ENCODE peak calls at places on chromosomes 1 and 21, in six cellular contexts. D, T, K, O, A and M are unnamed samples.

GRCh38 chr1:31572323-31573104 is 3.8 kb upstream of the TINAGL1 start:
- DNase-seq in D (peak; percentile 58), T (no peak), K (no peak), O (no peak), A (no peak), M (no peak)

GRCh38 chr1:184409011-184409410 is 22.2 kb downstream of the C1orf21 start:
- DNase-seq in D (no peak), T (no peak), K (no peak), O (no peak), A (no peak), M (no peak)

GRCh38 chr1:68979891-68980290 is 483.0 kb upstream of the DEPDC1 start:
- DNase-seq in D (no peak), T (no peak), K (no peak), O (no peak), A (no peak), M (no peak)

GRCh38 chr1:231421971-231422797 is at the start of gene EGLN1:
- DNase-seq in D (peak; percentile 84), T (peak; percentile 83), K (peak; percentile 89), O (peak; percentile 89), A (peak; percentile 93), M (peak; percentile 82)

GRCh38 chr1:184143449-184143848 is 91.9 kb downstream of the TSEN15 start:
- DNase-seq in D (no peak), T (no peak), K (no peak), O (no peak), A (no peak), M (no peak)

GRCh38 chr1:151145158-151146071 is 1.0 kb downstream of the SEMA6C start:
- DNase-seq in D (no peak), T (no peak), K (no peak), O (peak; percentile 44), A (no peak), M (peak; percentile 76)

GRCh38 chr1:224722838-224723237 is 106.7 kb downstream of the CNIH3 start:
- DNase-seq in D (no peak), T (no peak), K (no peak), O (no peak), A (no peak), M (no peak)

GRCh38 chr1:200740291-200741212 is 1.9 kb downstream of the CAMSAP2 start:
- DNase-seq in D (no peak), T (no peak), K (no peak), O (no peak), A (no peak), M (no peak)

GRCh38 chr1:191711961-191712360 is 446.3 kb upstream of the RGS18 start:
- DNase-seq in D (no peak), T (no peak), K (no peak), O (no peak), A (no peak), M (no peak)

GRCh38 chr1:6245869-6246496 is 2.0 kb downstream of the HES3 start:
- DNase-seq in D (no peak), T (no peak), K (peak; percentile 41), O (no peak), A (peak; percentile 55), M (no peak)

GRCh38 chr1:31739281-31739853 is 24.8 kb downstream of the ADGRB2 start:
- DNase-seq in D (no peak), T (no peak), K (peak; percentile 72), O (no peak), A (no peak), M (no peak)

GRCh38 chr1:198556969-198557368 is 16.5 kb upstream of the ATP6V1G3 start:
- DNase-seq in D (peak; percentile 29), T (peak; percentile 15), K (peak; percentile 46), O (peak; percentile 26), A (no peak), M (peak; percentile 5)

GRCh38 chr1:225772323-225772768 is 5.3 kb upstream of the SRP9 start:
- DNase-seq in D (peak; percentile 88), T (peak; percentile 83), K (peak; percentile 89), O (peak; percentile 76), A (peak; percentile 90), M (peak; percentile 78)

GRCh38 chr1:112247971-112248370 is 148.0 kb upstream of the CTTNBP2NL start:
- DNase-seq in D (no peak), T (no peak), K (no peak), O (peak; percentile 52), A (no peak), M (no peak)

GRCh38 chr1:31405578-31406245 is 7.3 kb upstream of the SERINC2 start:
- DNase-seq in D (no peak), T (no peak), K (no peak), O (no peak), A (no peak), M (no peak)

GRCh38 chr1:178544531-178544930 is 31.6 kb downstream of the TEX35 start:
- DNase-seq in D (no peak), T (no peak), K (no peak), O (no peak), A (no peak), M (no peak)

GRCh38 chr1:6547301-6547700 is 7.0 kb downstream of the NOL9 start:
- DNase-seq in D (no peak), T (no peak), K (no peak), O (no peak), A (no peak), M (no peak)

GRCh38 chr1:168234846-168235547 is 9.2 kb downstream of the SFT2D2 start:
- DNase-seq in D (no peak), T (no peak), K (no peak), O (no peak), A (peak; percentile 65), M (no peak)

GRCh38 chr1:107184888-107185287 is 44.0 kb downstream of the NTNG1 start:
- DNase-seq in D (no peak), T (no peak), K (no peak), O (no peak), A (no peak), M (no peak)

GRCh38 chr1:204152310-204153044 is 633 bp upstream of the ETNK2 start:
- DNase-seq in D (no peak), T (peak; percentile 39), K (no peak), O (no peak), A (no peak), M (no peak)

GRCh38 chr1:27884182-27884954 is 12.0 kb downstream of the THEMIS2 start:
- DNase-seq in D (no peak), T (no peak), K (no peak), O (no peak), A (no peak), M (no peak)

GRCh38 chr1:32801096-32801713 is 16.0 kb downstream of the YARS1 start:
- DNase-seq in D (no peak), T (no peak), K (no peak), O (no peak), A (no peak), M (no peak)

GRCh38 chr1:151568626-151569088 is 28.5 kb downstream of the TUFT1 start:
- DNase-seq in D (no peak), T (no peak), K (no peak), O (no peak), A (no peak), M (no peak)

GRCh38 chr1:177848577-177848976 is 121.3 kb downstream of the SEC16B start:
- DNase-seq in D (no peak), T (no peak), K (no peak), O (no peak), A (no peak), M (no peak)

GRCh38 chr1:241902376-241903067 is 54.5 kb downstream of the EXO1 start:
- DNase-seq in D (no peak), T (no peak), K (no peak), O (no peak), A (no peak), M (no peak)

GRCh38 chr1:153535664-153536585 is at the start of gene S100A6:
- DNase-seq in D (peak; percentile 95), T (peak; percentile 91), K (peak; percentile 92), O (peak; percentile 87), A (peak; percentile 94), M (peak; percentile 65)

GRCh38 chr21:35381743-35382310 is 332.7 kb upstream of the RUNX1 start:
- DNase-seq in D (no peak), T (no peak), K (no peak), O (no peak), A (no peak), M (no peak)

GRCh38 chr1:185960377-185961151 is 226.4 kb downstream of the HMCN1 start:
- DNase-seq in D (peak; percentile 31), T (peak; percentile 17), K (no peak), O (peak; percentile 73), A (no peak), M (peak; percentile 62)

GRCh38 chr1:81758213-81758612 is 42.5 kb upstream of the ADGRL2 start:
- DNase-seq in D (no peak), T (no peak), K (no peak), O (no peak), A (no peak), M (no peak)

GRCh38 chr21:44854391-44854663 is 19.2 kb downstream of the PTTG1IP start:
- DNase-seq in D (no peak), T (no peak), K (no peak), O (no peak), A (no peak), M (no peak)
- H3K27ac ChIP-seq in D (no peak overlapping the region), T (no peak overlapping the region), K (no peak overlapping the region), O (peak overlapping the region; percentile 69), A (no peak overlapping the region), M (peak overlapping the region; percentile 87)

GRCh38 chr1:42319871-42320484 is 15.1 kb downstream of the FOXJ3 start:
- DNase-seq in D (no peak), T (no peak), K (peak; percentile 58), O (no peak), A (no peak), M (no peak)
- H3K4me3 ChIP-seq in D (no peak overlapping the region), T (no peak overlapping the region), K (no peak overlapping the region), O (peak overlapping the region; percentile 29), A (no peak overlapping the region), M (peak overlapping the region; percentile 14)

GRCh38 chr1:193069748-193070394 is 10.5 kb downstream of the RO60 start:
- DNase-seq in D (no peak), T (no peak), K (no peak), O (no peak), A (peak; percentile 68), M (no peak)
- H3K27ac ChIP-seq in D (no peak overlapping the region), T (no peak overlapping the region), K (no peak overlapping the region), O (peak overlapping the region; percentile 24), A (no peak overlapping the region), M (no peak overlapping the region)

DNA sequence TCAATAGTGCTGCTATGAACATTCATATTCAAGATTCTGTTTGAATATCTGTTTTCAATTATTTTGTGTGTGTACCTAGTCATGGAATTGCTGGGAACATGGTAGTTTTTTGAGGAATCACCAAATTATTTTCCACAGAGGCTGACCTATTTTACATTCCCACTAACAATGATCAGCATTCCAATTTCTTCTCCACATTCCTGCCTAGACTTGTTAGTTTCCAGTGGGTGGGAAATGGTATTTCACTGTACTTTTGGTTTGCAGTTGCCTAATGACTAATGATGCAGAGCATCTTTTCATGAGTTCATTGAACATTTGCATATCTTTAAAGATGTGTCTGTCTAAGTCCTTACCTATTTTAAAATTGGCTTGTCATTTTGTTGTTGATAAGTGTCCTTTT is 1182.6 kb upstream of the B3GALT2 start:
- DNase-seq in D (no peak), T (no peak), K (no peak), O (no peak), A (no peak), M (no peak)
- H3K4me3 ChIP-seq in D (no peak overlapping the region), T (no peak overlapping the region), K (no peak overlapping the region), O (no peak overlapping the region), A (no peak overlapping the region), M (no peak overlapping the region)